ENCODE peak calls at places on chromosomes 3 and 15, in five cellular contexts. G is psoas muscle, B is Peyer's patch, C is neuronal stem cell, X is body of pancreas. Z is an unnamed sample. For H3K36me3 and H3K4me1, the result is how much of the 10 kb centered on the place peaks cover.

GRCh38 chr3:154243353-154243752 is 80.9 kb downstream of the DHX36 start:
- DNase-seq in G (no peak), B (no peak), C (no peak), X (no peak), Z (no peak)

GRCh38 chr3:10249833-10250232 is 1.6 kb downstream of the TATDN2 start:
- DNase-seq in G (no peak), B (no peak), C (no peak), X (no peak), Z (no peak)

GRCh38 chr15:73884159-73884558 is 10.8 kb downstream of the TBC1D21 start:
- DNase-seq in G (no peak), B (no peak), C (no peak), X (no peak), Z (no peak)

GRCh38 chr3:146382386-146382785 is 87.0 kb downstream of the PLSCR2 start:
- DNase-seq in G (no peak), B (no peak), C (no peak), X (no peak), Z (no peak)

GRCh38 chr3:130276203-130276803 is 69.2 kb upstream of the COL6A5 start:
- DNase-seq in G (no peak), B (no peak), C (peak), X (no peak), Z (peak)

GRCh38 chr3:185958626-185959025 is 20.8 kb upstream of the TRA2B start:
- DNase-seq in G (no peak), B (no peak), C (no peak), X (no peak), Z (no peak)

GRCh38 chr3:58332575-58333179 is at the start of gene PXK:
- DNase-seq in G (peak), B (peak), C (peak), X (peak), Z (peak)

GRCh38 chr15:66231421-66232266 is 21.9 kb downstream of the MEGF11 start:
- DNase-seq in G (no peak), B (no peak), C (peak), X (no peak), Z (no peak)

GRCh38 chr3:126961191-126961790 is 21.6 kb upstream of the PLXNA1 start:
- DNase-seq in G (peak), B (peak), C (no peak), X (peak), Z (peak)

GRCh38 chr3:115228266-115228665 is 81.2 kb upstream of the ZBTB20 start:
- DNase-seq in G (no peak), B (no peak), C (no peak), X (no peak), Z (no peak)

GRCh38 chr15:78257681-78258080 is 6.7 kb upstream of the DNAJA4 start:
- DNase-seq in G (no peak), B (no peak), C (no peak), X (no peak), Z (no peak)

GRCh38 chr3:36364260-36364659 is 16.0 kb upstream of the STAC start:
- DNase-seq in G (no peak), B (no peak), C (no peak), X (no peak), Z (no peak)

GRCh38 chr15:61834076-61834697 is 226.1 kb downstream of the VPS13C start:
- DNase-seq in G (peak), B (peak), C (peak), X (peak), Z (peak)

GRCh38 chr15:82045179-82045891 is 483 bp downstream of the MEX3B start:
- DNase-seq in G (peak), B (peak), C (peak), X (peak), Z (no peak)

GRCh38 chr3:102354818-102355515 is 79.8 kb upstream of the ZPLD1 start:
- DNase-seq in G (no peak), B (no peak), C (no peak), X (no peak), Z (no peak)

GRCh38 chr3:64612916-64613526 is 74.8 kb downstream of the ADAMTS9 start:
- DNase-seq in G (no peak), B (no peak), C (no peak), X (peak), Z (no peak)

GRCh38 chr3:59426851-59427565 is 377.2 kb upstream of the CFAP20DC start:
- DNase-seq in G (no peak), B (no peak), C (no peak), X (no peak), Z (no peak)

GRCh38 chr3:38989932-38990510 is 61.7 kb downstream of the SCN11A start:
- DNase-seq in G (no peak), B (no peak), C (no peak), X (no peak), Z (no peak)

GRCh38 chr3:143973352-143974021 is 1.9 kb downstream of the DIPK2A start:
- DNase-seq in G (no peak), B (no peak), C (no peak), X (no peak), Z (no peak)

GRCh38 chr3:128490650-128491070 is 2.3 kb downstream of the GATA2 start:
- DNase-seq in G (no peak), B (no peak), C (no peak), X (no peak), Z (no peak)

GRCh38 chr15:39628821-39629220 is 47.9 kb downstream of the THBS1 start:
- DNase-seq in G (no peak), B (no peak), C (no peak), X (no peak), Z (peak)

GRCh38 chr3:111593666-111594065 is 1.5 kb downstream of the ZBED2 start:
- DNase-seq in G (no peak), B (peak), C (no peak), X (no peak), Z (no peak)

GRCh38 chr3:129059311-129059975 is 1.1 kb upstream of the GP9 start:
- DNase-seq in G (peak), B (no peak), C (no peak), X (no peak), Z (no peak)

GRCh38 chr3:72265250-72265649 is 480.3 kb upstream of the PROK2 start:
- DNase-seq in G (no peak), B (no peak), C (no peak), X (no peak), Z (no peak)

GRCh38 chr15:80567721-80568157 is 127.4 kb upstream of the ABHD17C start:
- DNase-seq in G (no peak), B (no peak), C (peak), X (peak), Z (no peak)

GRCh38 chr15:63506537-63507035 is 2.2 kb downstream of the USP3 start:
- DNase-seq in G (no peak), B (no peak), C (no peak), X (no peak), Z (no peak)

GRCh38 chr15:90358124-90359033 is 6.3 kb downstream of the ZNF774 start:
- DNase-seq in G (no peak), B (no peak), C (no peak), X (no peak), Z (no peak)

GRCh38 chr15:81516012-81516411 is 142.0 kb upstream of the TMC3 start:
- DNase-seq in G (no peak), B (no peak), C (no peak), X (no peak), Z (no peak)

GRCh38 chr15:54353726-54354125 is 375.5 kb downstream of the UNC13C start:
- DNase-seq in G (no peak), B (no peak), C (no peak), X (no peak), Z (no peak)

GRCh38 chr3:136547293-136547692 is 204.9 kb downstream of the STAG1 start:
- DNase-seq in G (no peak), B (no peak), C (no peak), X (no peak), Z (no peak)

GRCh38 chr3:98843301-98843959 is 58.1 kb downstream of the DCBLD2 start:
- DNase-seq in G (no peak), B (no peak), C (no peak), X (no peak), Z (no peak)

GRCh38 chr3:12773030-12773723 is 14.1 kb upstream of the TMEM40 start:
- DNase-seq in G (no peak), B (no peak), C (no peak), X (no peak), Z (no peak)

GRCh38 chr3:30597131-30597768 is 9.2 kb upstream of the TGFBR2 start:
- DNase-seq in G (no peak), B (no peak), C (no peak), X (peak), Z (no peak)

GRCh38 chr15:85831415-85832113 is 36.8 kb upstream of the KLHL25 start:
- DNase-seq in G (peak), B (peak), C (peak), X (peak), Z (peak)

GRCh38 chr3:150495563-150496168 is 50.6 kb downstream of the SERP1 start:
- DNase-seq in G (no peak), B (no peak), C (peak), X (no peak), Z (no peak)

GRCh38 chr3:10915395-10915794 is 77.2 kb upstream of the SLC6A1 start:
- DNase-seq in G (no peak), B (no peak), C (no peak), X (no peak), Z (no peak)

GRCh38 chr3:191139771-191140170 is 59.3 kb upstream of the OSTN start:
- DNase-seq in G (no peak), B (no peak), C (no peak), X (no peak), Z (no peak)

GRCh38 chr15:49308686-49309085 is 114.4 kb upstream of the FGF7 start:
- DNase-seq in G (no peak), B (no peak), C (no peak), X (no peak), Z (no peak)

GRCh38 chr15:55590788-55591187 is 2.6 kb upstream of the PYGO1 start:
- DNase-seq in G (no peak), B (no peak), C (no peak), X (no peak), Z (no peak)

GRCh38 chr3:172343117-172343516 is 105.1 kb downstream of the GHSR start:
- DNase-seq in G (no peak), B (no peak), C (no peak), X (no peak), Z (no peak)

GRCh38 chr3:172341482-172342059 is 106.7 kb downstream of the GHSR start:
- DNase-seq in G (no peak), B (no peak), C (peak), X (no peak), Z (no peak)

GRCh38 chr3:172343979-172344378 is 104.3 kb downstream of the GHSR start:
- DNase-seq in G (no peak), B (no peak), C (no peak), X (no peak), Z (no peak)

GRCh38 chr3:172342097-172342659 is 106.1 kb downstream of the GHSR start:
- DNase-seq in G (no peak), B (no peak), C (no peak), X (no peak), Z (no peak)

DNA sequence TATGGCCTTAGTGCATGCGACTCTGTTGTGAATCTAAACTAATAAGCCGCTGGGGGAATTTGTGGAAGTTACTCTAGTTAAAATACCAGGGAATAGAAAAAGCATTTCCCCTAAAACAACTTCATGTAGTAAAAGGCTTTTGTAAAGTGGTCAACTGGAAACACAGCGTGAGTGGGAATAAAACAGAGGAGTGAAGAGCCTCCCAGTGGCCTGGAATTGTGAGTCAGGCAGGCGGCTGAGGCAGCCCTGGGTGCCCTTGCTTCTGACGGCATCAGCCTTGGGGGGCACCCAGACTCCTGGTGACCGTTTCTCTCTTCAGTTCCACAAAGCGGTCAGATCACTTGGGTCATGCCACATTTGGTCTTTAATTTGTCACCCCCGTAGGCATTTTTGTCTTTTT is 108.4 kb downstream of the GHSR start:
- DNase-seq in G (no peak), B (no peak), C (no peak), X (no peak), Z (no peak)
- H3K36me3 ChIP-seq in G (half or more), B (half or more), C (under half), X (under half), Z (under half)

GRCh38 chr3:149377408-149378111 is at the start of gene TM4SF1:
- DNase-seq in G (peak), B (no peak), C (no peak), X (peak), Z (peak)
- H3K4me3 ChIP-seq in G (peak), B (peak), C (no peak), X (peak), Z (peak)

GRCh38 chr3:24300949-24301348 is 193.7 kb downstream of the THRB start:
- DNase-seq in G (no peak), B (no peak), C (no peak), X (no peak), Z (no peak)
- H3K4me1 ChIP-seq in G (under half), B (under half), C (under half), X (under half), Z (under half)

GRCh38 chr3:45929042-45929679 is 14.1 kb upstream of the CXCR6 start:
- DNase-seq in G (peak), B (peak), C (no peak), X (no peak), Z (peak)
- H3K36me3 ChIP-seq in G (half or more), B (half or more), C (under half), X (under half), Z (under half)

GRCh38 chr3:149195221-149195620 is 26.4 kb downstream of the CP start:
- DNase-seq in G (no peak), B (no peak), C (no peak), X (no peak), Z (no peak)

GRCh38 chr3:149198611-149199010 is 23.0 kb downstream of the CP start:
- DNase-seq in G (no peak), B (no peak), C (peak), X (no peak), Z (no peak)

GRCh38 chr3:149199474-149199873 is 22.2 kb downstream of the CP start:
- DNase-seq in G (no peak), B (no peak), C (no peak), X (no peak), Z (no peak)

DNA sequence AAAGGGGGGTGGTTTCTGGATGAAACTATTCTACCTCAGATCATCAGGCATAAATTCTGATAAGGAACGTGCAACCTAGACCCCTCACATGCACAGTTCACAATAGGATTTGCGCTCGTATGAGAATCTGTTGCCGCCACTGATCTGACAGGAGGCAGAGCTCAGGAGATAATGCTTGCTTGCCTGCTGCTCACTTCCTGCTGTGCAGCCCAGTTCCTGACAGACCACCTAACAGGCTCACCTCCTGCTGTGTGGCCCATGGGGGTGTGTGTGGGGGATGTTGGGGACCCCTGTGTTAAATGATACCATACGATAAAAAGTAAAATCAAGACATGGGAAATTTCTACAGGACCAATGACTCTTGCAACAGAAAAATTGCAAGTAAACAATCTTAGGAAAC is 24.0 kb downstream of the CP start:
- DNase-seq in G (no peak), B (no peak), C (peak), X (no peak), Z (no peak)
- H3K4me3 ChIP-seq in G (no peak), B (no peak), C (no peak), X (no peak), Z (no peak)

GRCh38 chr3:196771067-196771466 is 31.4 kb downstream of the PAK2 start:
- DNase-seq in G (no peak), B (no peak), C (no peak), X (no peak), Z (no peak)
- H3K4me1 ChIP-seq in G (under half), B (under half), C (under half), X (under half), Z (under half)

GRCh38 chr15:29712149-29712885 is 110.0 kb downstream of the TJP1 start:
- DNase-seq in G (no peak), B (no peak), C (no peak), X (no peak), Z (no peak)
- H3K36me3 ChIP-seq in G (half or more), B (half or more), C (under half), X (under half), Z (under half)

DNA sequence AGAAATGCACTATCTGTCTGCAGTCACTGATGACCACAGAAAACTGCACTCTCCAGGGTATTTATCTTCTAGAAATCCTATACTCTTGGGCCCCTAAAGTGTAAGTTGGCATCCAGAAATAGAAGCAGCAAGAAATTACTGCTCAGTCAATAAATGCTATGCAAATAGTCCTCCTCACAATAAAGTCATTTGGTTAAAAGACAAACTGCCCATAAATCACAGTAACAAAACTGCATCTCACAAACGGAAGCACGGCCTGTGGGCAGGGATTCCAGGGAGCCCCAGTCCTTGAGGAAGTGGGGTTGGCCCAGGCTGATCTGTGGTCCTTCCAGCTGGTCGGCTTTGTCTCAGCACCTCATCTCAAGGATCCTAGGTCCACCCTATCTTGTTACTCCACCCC is 29.8 kb upstream of the SPATA12 start:
- DNase-seq in G (no peak), B (no peak), C (no peak), X (no peak), Z (peak)
- H3K4me3 ChIP-seq in G (no peak), B (no peak), C (no peak), X (no peak), Z (no peak)

GRCh38 chr15:96343529-96344072 is 13.1 kb downstream of the NR2F2 start:
- DNase-seq in G (peak), B (no peak), C (no peak), X (no peak), Z (no peak)
- H3K4me1 ChIP-seq in G (under half), B (under half), C (under half), X (under half), Z (under half)

Z was measured in mucosa of descending colon.